ENCODE peak calls at places on chromosome 16, in six cellular contexts. One of them, this sample, is unnamed.

GRCh38 chr16:11079657-11080187 is 135.4 kb downstream of the CLEC16A start:
- DNase-seq in H9: no peak
- DNase-seq in mucosa of gallbladder: no peak
- DNase-seq in RCC 7860: peak
- DNase-seq in bronchial epithelial cell: no peak
- DNase-seq in NCI-H345: no peak
- DNase-seq in this sample: peak

GRCh38 chr16:68386628-68387027 is 61.7 kb downstream of the SMPD3 start:
- DNase-seq in bronchial epithelial cell: no peak
- DNase-seq in NCI-H345: no peak
- DNase-seq in H9: no peak
- DNase-seq in mucosa of gallbladder: peak
- DNase-seq in RCC 7860: no peak
- DNase-seq in this sample: no peak

GRCh38 chr16:73204359-73205152 is 156.6 kb upstream of the ZFHX3 start:
- DNase-seq in mucosa of gallbladder: no peak
- DNase-seq in bronchial epithelial cell: no peak
- DNase-seq in NCI-H345: peak
- DNase-seq in H9: no peak
- DNase-seq in RCC 7860: peak
- DNase-seq in this sample: no peak

GRCh38 chr16:11254913-11255736 is 879 bp downstream of the SOCS1 start:
- DNase-seq in H9: no peak
- DNase-seq in mucosa of gallbladder: peak
- DNase-seq in NCI-H345: peak
- DNase-seq in bronchial epithelial cell: peak
- DNase-seq in RCC 7860: no peak
- DNase-seq in this sample: no peak

GRCh38 chr16:77219437-77219836 is 20.2 kb downstream of the SYCE1L start:
- DNase-seq in bronchial epithelial cell: peak
- DNase-seq in H9: no peak
- DNase-seq in RCC 7860: no peak
- DNase-seq in mucosa of gallbladder: no peak
- DNase-seq in NCI-H345: no peak
- DNase-seq in this sample: no peak

GRCh38 chr16:80563066-80563465 is 22.3 kb downstream of the DYNLRB2 start:
- DNase-seq in bronchial epithelial cell: no peak
- DNase-seq in RCC 7860: no peak
- DNase-seq in mucosa of gallbladder: no peak
- DNase-seq in H9: no peak
- DNase-seq in NCI-H345: no peak
- DNase-seq in this sample: no peak

GRCh38 chr16:2150418-2151187 is 2.2 kb downstream of the RAB26 start:
- DNase-seq in H9: peak
- DNase-seq in bronchial epithelial cell: peak
- DNase-seq in NCI-H345: peak
- DNase-seq in mucosa of gallbladder: no peak
- DNase-seq in RCC 7860: peak
- DNase-seq in this sample: no peak

GRCh38 chr16:78249056-78249455 is 149.6 kb downstream of the WWOX start:
- DNase-seq in NCI-H345: peak
- DNase-seq in H9: peak
- DNase-seq in RCC 7860: no peak
- DNase-seq in mucosa of gallbladder: peak
- DNase-seq in bronchial epithelial cell: no peak
- DNase-seq in this sample: no peak

GRCh38 chr16:66295761-66296546 is 70.5 kb upstream of the CDH5 start:
- DNase-seq in H9: peak
- DNase-seq in RCC 7860: no peak
- DNase-seq in mucosa of gallbladder: no peak
- DNase-seq in bronchial epithelial cell: no peak
- DNase-seq in NCI-H345: no peak
- DNase-seq in this sample: no peak

GRCh38 chr16:78310196-78310595 is 210.7 kb downstream of the WWOX start:
- DNase-seq in bronchial epithelial cell: no peak
- DNase-seq in RCC 7860: no peak
- DNase-seq in mucosa of gallbladder: no peak
- DNase-seq in NCI-H345: no peak
- DNase-seq in H9: no peak
- DNase-seq in this sample: no peak

GRCh38 chr16:75236736-75237397 is 14.6 kb downstream of the BCAR1 start:
- DNase-seq in bronchial epithelial cell: no peak
- DNase-seq in RCC 7860: no peak
- DNase-seq in H9: peak
- DNase-seq in mucosa of gallbladder: no peak
- DNase-seq in NCI-H345: no peak
- DNase-seq in this sample: no peak

GRCh38 chr16:68091604-68092261 is 6.6 kb downstream of the NFATC3 start:
- DNase-seq in bronchial epithelial cell: peak
- DNase-seq in mucosa of gallbladder: no peak
- DNase-seq in NCI-H345: peak
- DNase-seq in RCC 7860: no peak
- DNase-seq in H9: no peak
- DNase-seq in this sample: peak

GRCh38 chr16:31508706-31509523 is 724 bp upstream of the RUSF1 start:
- DNase-seq in mucosa of gallbladder: no peak
- DNase-seq in bronchial epithelial cell: peak
- DNase-seq in RCC 7860: peak
- DNase-seq in H9: no peak
- DNase-seq in NCI-H345: no peak
- DNase-seq in this sample: no peak

GRCh38 chr16:64234200-64234599 is 887.7 kb downstream of the CDH11 start:
- DNase-seq in bronchial epithelial cell: no peak
- DNase-seq in H9: no peak
- DNase-seq in mucosa of gallbladder: no peak
- DNase-seq in RCC 7860: no peak
- DNase-seq in NCI-H345: no peak
- DNase-seq in this sample: no peak

GRCh38 chr16:53417011-53417410 is 17.3 kb upstream of the RBL2 start:
- DNase-seq in NCI-H345: no peak
- DNase-seq in RCC 7860: no peak
- DNase-seq in bronchial epithelial cell: peak
- DNase-seq in mucosa of gallbladder: no peak
- DNase-seq in H9: no peak
- DNase-seq in this sample: no peak

GRCh38 chr16:17365591-17366298 is 105.0 kb downstream of the XYLT1 start:
- DNase-seq in H9: no peak
- DNase-seq in mucosa of gallbladder: no peak
- DNase-seq in bronchial epithelial cell: no peak
- DNase-seq in NCI-H345: no peak
- DNase-seq in RCC 7860: no peak
- DNase-seq in this sample: no peak

GRCh38 chr16:81885976-81886586 is 107.0 kb downstream of the PLCG2 start:
- DNase-seq in bronchial epithelial cell: peak
- DNase-seq in mucosa of gallbladder: no peak
- DNase-seq in H9: peak
- DNase-seq in RCC 7860: no peak
- DNase-seq in NCI-H345: peak
- DNase-seq in this sample: peak

GRCh38 chr16:85417156-85417860 is 195.8 kb upstream of the GSE1 start:
- DNase-seq in mucosa of gallbladder: no peak
- DNase-seq in NCI-H345: no peak
- DNase-seq in H9: no peak
- DNase-seq in bronchial epithelial cell: no peak
- DNase-seq in RCC 7860: no peak
- DNase-seq in this sample: no peak

GRCh38 chr16:22198547-22199293 is 7.4 kb upstream of the EEF2K start:
- DNase-seq in H9: peak
- DNase-seq in NCI-H345: no peak
- DNase-seq in bronchial epithelial cell: no peak
- DNase-seq in RCC 7860: peak
- DNase-seq in mucosa of gallbladder: no peak
- DNase-seq in this sample: peak

GRCh38 chr16:30760160-30760559 is 1.7 kb downstream of the CFAP119 start:
- DNase-seq in H9: no peak
- DNase-seq in mucosa of gallbladder: no peak
- DNase-seq in RCC 7860: no peak
- DNase-seq in bronchial epithelial cell: no peak
- DNase-seq in NCI-H345: no peak
- DNase-seq in this sample: no peak

GRCh38 chr16:77585379-77585778 is 136.9 kb upstream of the NUDT7 start:
- DNase-seq in RCC 7860: peak
- DNase-seq in H9: no peak
- DNase-seq in bronchial epithelial cell: no peak
- DNase-seq in NCI-H345: no peak
- DNase-seq in mucosa of gallbladder: no peak
- DNase-seq in this sample: no peak

GRCh38 chr16:11295672-11296071 is 14.5 kb upstream of the PRM1 start:
- DNase-seq in H9: no peak
- DNase-seq in bronchial epithelial cell: no peak
- DNase-seq in NCI-H345: no peak
- DNase-seq in mucosa of gallbladder: no peak
- DNase-seq in RCC 7860: no peak
- DNase-seq in this sample: no peak

GRCh38 chr16:50697881-50698767 is 4.7 kb downstream of the NOD2 start:
- DNase-seq in bronchial epithelial cell: peak
- DNase-seq in NCI-H345: no peak
- DNase-seq in RCC 7860: no peak
- DNase-seq in mucosa of gallbladder: no peak
- DNase-seq in H9: no peak
- DNase-seq in this sample: no peak

GRCh38 chr16:819336-819735 is 18.8 kb upstream of the GNG13 start:
- DNase-seq in NCI-H345: no peak
- DNase-seq in mucosa of gallbladder: no peak
- DNase-seq in RCC 7860: no peak
- DNase-seq in bronchial epithelial cell: no peak
- DNase-seq in H9: no peak
- DNase-seq in this sample: no peak

GRCh38 chr16:88566158-88566557 is 4.0 kb upstream of the ZC3H18 start:
- DNase-seq in NCI-H345: no peak
- DNase-seq in RCC 7860: peak
- DNase-seq in mucosa of gallbladder: no peak
- DNase-seq in bronchial epithelial cell: peak
- DNase-seq in H9: no peak
- DNase-seq in this sample: peak

GRCh38 chr16:8355714-8356113 is 234.6 kb downstream of the TMEM114 start:
- DNase-seq in mucosa of gallbladder: no peak
- DNase-seq in RCC 7860: no peak
- DNase-seq in NCI-H345: no peak
- DNase-seq in bronchial epithelial cell: no peak
- DNase-seq in H9: no peak
- DNase-seq in this sample: no peak

GRCh38 chr16:55502801-55503366 is 6.0 kb upstream of the LPCAT2 start:
- DNase-seq in H9: peak
- DNase-seq in NCI-H345: peak
- DNase-seq in mucosa of gallbladder: peak
- DNase-seq in RCC 7860: peak
- DNase-seq in bronchial epithelial cell: no peak
- DNase-seq in this sample: peak

GRCh38 chr16:87463722-87464690 is 28.8 kb downstream of the ZCCHC14 start:
- DNase-seq in H9: no peak
- DNase-seq in NCI-H345: no peak
- DNase-seq in bronchial epithelial cell: peak
- DNase-seq in mucosa of gallbladder: peak
- DNase-seq in RCC 7860: peak
- DNase-seq in this sample: peak

GRCh38 chr16:55273356-55273755 is 50.6 kb upstream of the IRX6 start:
- DNase-seq in H9: no peak
- DNase-seq in mucosa of gallbladder: no peak
- DNase-seq in RCC 7860: no peak
- DNase-seq in bronchial epithelial cell: no peak
- DNase-seq in NCI-H345: no peak
- DNase-seq in this sample: no peak

GRCh38 chr16:24673155-24673554 is 56.3 kb upstream of the TNRC6A start:
- DNase-seq in NCI-H345: no peak
- DNase-seq in mucosa of gallbladder: no peak
- DNase-seq in H9: no peak
- DNase-seq in RCC 7860: no peak
- DNase-seq in bronchial epithelial cell: no peak
- DNase-seq in this sample: no peak

GRCh38 chr16:89187337-89188063 is 12.8 kb downstream of the SLC22A31 start:
- DNase-seq in mucosa of gallbladder: no peak
- DNase-seq in NCI-H345: no peak
- DNase-seq in RCC 7860: peak
- DNase-seq in H9: no peak
- DNase-seq in bronchial epithelial cell: no peak
- DNase-seq in this sample: peak

GRCh38 chr16:4780235-4780634 is 7.9 kb downstream of the SEPTIN12 start:
- DNase-seq in NCI-H345: no peak
- DNase-seq in bronchial epithelial cell: peak
- DNase-seq in RCC 7860: peak
- DNase-seq in H9: no peak
- DNase-seq in mucosa of gallbladder: no peak
- DNase-seq in this sample: no peak

GRCh38 chr16:55297062-55297909 is 26.7 kb upstream of the IRX6 start:
- DNase-seq in NCI-H345: no peak
- DNase-seq in RCC 7860: peak
- DNase-seq in mucosa of gallbladder: no peak
- DNase-seq in bronchial epithelial cell: peak
- DNase-seq in H9: no peak
- DNase-seq in this sample: peak

GRCh38 chr16:89593841-89594240 is 18.3 kb downstream of the CPNE7 start:
- DNase-seq in H9: no peak
- DNase-seq in NCI-H345: no peak
- DNase-seq in mucosa of gallbladder: no peak
- DNase-seq in bronchial epithelial cell: no peak
- DNase-seq in RCC 7860: no peak
- DNase-seq in this sample: no peak

GRCh38 chr16:86928517-86929148 is 350.3 kb downstream of the FOXL1 start:
- DNase-seq in bronchial epithelial cell: no peak
- DNase-seq in NCI-H345: no peak
- DNase-seq in RCC 7860: no peak
- DNase-seq in mucosa of gallbladder: no peak
- DNase-seq in H9: no peak
- DNase-seq in this sample: no peak